ENCODE peak calls at places on chromosome 22, in four cellular contexts. J is A549, B is fibroblast of lung, Z is MM.1S. C is an unnamed sample.

GRCh38 chr22:23067023-23067650 is 3.2 kb upstream of the GNAZ start:
- DNase-seq in J (no peak), B (no peak), Z (no peak), C (no peak)

GRCh38 chr22:19122752-19123492 is 710 bp upstream of the DGCR2 start:
- DNase-seq in J (peak), B (peak), Z (no peak), C (no peak)

GRCh38 chr22:40653361-40653760 is 16.8 kb upstream of the MRTFA start:
- DNase-seq in J (no peak), B (no peak), Z (no peak), C (no peak)

GRCh38 chr22:19799322-19800190 is 39.0 kb downstream of the TBX1 start:
- DNase-seq in J (no peak), B (peak), Z (no peak), C (no peak)

GRCh38 chr22:37657590-37658132 is 862 bp upstream of the PDXP start:
- DNase-seq in J (no peak), B (no peak), Z (no peak), C (no peak)

GRCh38 chr22:33923660-33924246 is 3.5 kb upstream of the LARGE1 start:
- DNase-seq in J (peak), B (peak), Z (peak), C (no peak)

GRCh38 chr22:42385691-42386090 is 46.5 kb downstream of the NFAM1 start:
- DNase-seq in J (no peak), B (no peak), Z (no peak), C (no peak)

GRCh38 chr22:42184852-42185251 is 54.2 kb upstream of the CYP2D6 start:
- DNase-seq in J (no peak), B (no peak), Z (no peak), C (no peak)

GRCh38 chr22:24996420-24996952 is 44.0 kb downstream of the KIAA1671 start:
- DNase-seq in J (peak), B (peak), Z (no peak), C (no peak)

GRCh38 chr22:45210577-45211431 is 29.9 kb downstream of the KIAA0930 start:
- DNase-seq in J (no peak), B (no peak), Z (no peak), C (no peak)

GRCh38 chr22:22816766-22817410 is 70.7 kb upstream of the IGLL5 start:
- DNase-seq in J (no peak), B (no peak), Z (no peak), C (no peak)

GRCh38 chr22:32904044-32904443 is 102.5 kb downstream of the TIMP3 start:
- DNase-seq in J (peak), B (peak), Z (peak), C (no peak)

GRCh38 chr22:20970939-20971657 is 4.0 kb downstream of the AIFM3 start:
- DNase-seq in J (no peak), B (no peak), Z (no peak), C (no peak)

GRCh38 chr22:44479662-44480061 is 18.4 kb downstream of the RTL6 start:
- DNase-seq in J (no peak), B (no peak), Z (no peak), C (no peak)

GRCh38 chr22:44659140-44659539 is 42.9 kb upstream of the PRR5 start:
- DNase-seq in J (no peak), B (no peak), Z (no peak), C (no peak)

GRCh38 chr22:39244073-39244495 is 698 bp downstream of the PDGFB start:
- DNase-seq in J (no peak), B (no peak), Z (peak), C (no peak)

GRCh38 chr22:39242809-39243442 is 1.9 kb downstream of the PDGFB start:
- DNase-seq in J (no peak), B (no peak), Z (peak), C (no peak)

GRCh38 chr22:39242389-39242808 is 2.4 kb downstream of the PDGFB start:
- DNase-seq in J (no peak), B (no peak), Z (peak), C (no peak)

GRCh38 chr22:39244496-39245129 is at the start of gene PDGFB:
- DNase-seq in J (no peak), B (no peak), Z (peak), C (no peak)

GRCh38 chr22:39243443-39244072 is 1.2 kb downstream of the PDGFB start:
- DNase-seq in J (peak), B (no peak), Z (peak), C (no peak)
- H3K4me2 ChIP-seq in J (peak), B (no peak), Z (peak), C (peak)

DNA sequence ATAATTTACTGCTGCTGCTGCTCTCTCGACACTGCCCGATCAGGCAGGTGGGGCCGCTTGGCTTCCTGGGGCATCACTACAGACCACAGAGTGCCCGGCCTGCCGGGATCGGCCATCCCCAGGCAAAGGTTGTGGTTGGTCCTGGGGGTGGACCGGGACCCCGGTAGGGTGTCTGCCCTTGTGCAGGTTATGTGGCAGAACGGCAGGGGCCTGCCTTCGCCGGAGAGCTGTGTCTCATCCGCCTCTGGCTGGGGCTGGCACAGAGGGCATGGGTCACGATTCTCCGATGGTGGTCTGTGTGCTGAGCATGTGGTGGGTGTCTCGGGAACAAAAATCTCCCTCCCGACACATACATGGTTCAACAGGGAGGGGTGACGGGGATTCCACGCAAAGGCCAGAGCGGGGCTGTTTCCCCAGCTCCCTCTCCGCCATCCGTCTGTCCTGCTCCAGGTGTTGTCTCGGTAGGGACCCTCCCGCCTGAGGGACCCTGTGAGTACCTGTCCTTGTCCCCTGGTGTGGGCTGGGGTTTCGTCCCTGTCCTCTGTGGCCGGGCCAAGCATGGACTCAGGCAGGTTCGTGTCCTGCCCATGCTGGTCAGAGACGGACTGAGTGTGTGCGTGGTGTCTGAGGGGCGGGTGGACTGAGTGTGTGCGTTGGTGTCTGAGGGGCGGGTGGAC is 7.8 kb downstream of the GRAMD4 start:
- DNase-seq in J (no peak), B (no peak), Z (no peak), C (no peak)
- H3K4me2 ChIP-seq in J (no peak), B (no peak), Z (no peak), C (no peak)

DNA sequence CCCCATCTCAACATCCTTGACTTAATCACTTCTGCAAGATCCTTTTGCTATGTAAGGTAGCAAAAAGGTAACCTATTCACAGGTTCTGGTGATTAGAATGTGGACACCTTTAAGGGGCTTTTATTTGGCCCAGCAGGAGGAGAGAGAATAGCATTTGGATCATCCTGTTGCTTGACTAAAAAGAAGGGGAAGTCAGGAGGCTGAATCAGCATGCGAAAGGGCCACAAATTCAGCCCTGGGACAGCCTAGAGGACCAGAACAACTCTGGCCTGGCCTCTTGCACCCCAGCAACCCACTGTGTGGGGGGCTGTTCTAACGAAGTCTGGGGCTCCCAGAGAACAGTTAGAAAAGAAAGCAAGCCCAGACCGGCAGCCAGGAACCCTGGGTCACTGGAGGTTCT is 3.2 kb upstream of the HMOX1 start:
- DNase-seq in J (no peak), B (no peak), Z (no peak), C (no peak)
- H3K4me2 ChIP-seq in J (peak), B (no peak), Z (no peak), C (no peak)

GRCh38 chr22:48941903-48942625 is 885.6 kb downstream of the BRD1 start:
- DNase-seq in J (no peak), B (no peak), Z (no peak), C (no peak)

GRCh38 chr22:48940266-48940987 is 887.2 kb downstream of the BRD1 start:
- DNase-seq in J (no peak), B (no peak), Z (no peak), C (no peak)

GRCh38 chr22:48938741-48939140 is 888.9 kb downstream of the BRD1 start:
- DNase-seq in J (no peak), B (no peak), Z (no peak), C (no peak)

GRCh38 chr22:48940988-48941902 is 886.4 kb downstream of the BRD1 start:
- DNase-seq in J (no peak), B (no peak), Z (no peak), C (no peak)

DNA sequence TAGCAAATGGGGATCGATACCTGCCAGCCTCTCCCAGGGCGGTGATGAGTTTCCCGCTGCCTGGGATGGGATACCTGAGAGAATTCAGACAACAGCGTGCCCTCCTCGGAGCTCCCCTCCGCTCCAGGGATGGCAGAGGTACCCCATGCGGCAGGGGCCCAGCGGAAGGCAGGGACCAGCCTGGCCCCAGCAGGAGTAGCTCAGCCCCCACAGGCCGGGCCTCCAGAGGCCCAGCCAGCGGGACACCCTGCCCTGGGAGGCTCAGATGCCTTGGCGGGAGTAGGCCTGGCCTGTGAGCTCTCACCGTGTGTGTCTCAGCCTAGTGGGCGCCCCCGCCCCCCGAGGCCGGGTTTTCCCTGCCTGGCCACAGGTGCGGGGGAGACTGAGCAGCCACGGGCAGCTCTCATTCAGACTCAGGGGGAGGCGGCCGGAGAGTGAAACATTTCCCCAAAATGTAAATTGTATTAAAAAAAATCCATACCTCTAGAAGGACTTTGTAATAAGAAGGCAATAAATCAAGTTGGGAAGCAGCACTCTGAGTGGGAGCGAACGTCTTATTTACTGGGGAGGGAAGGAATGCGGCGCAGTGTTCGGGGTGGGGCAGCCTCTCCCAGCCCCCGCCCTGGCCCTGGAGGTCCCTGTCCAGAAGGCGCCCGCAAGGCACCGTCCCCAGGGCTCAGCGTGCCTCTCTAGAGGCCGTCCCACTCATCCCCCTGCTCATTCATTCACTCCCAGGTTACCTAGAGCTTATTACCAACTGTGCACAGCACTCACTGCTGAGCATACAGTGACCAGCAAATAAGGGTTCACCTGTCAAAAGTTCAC is 888.0 kb downstream of the BRD1 start:
- DNase-seq in J (no peak), B (no peak), Z (no peak), C (no peak)
- H3K4me2 ChIP-seq in J (no peak), B (no peak), Z (no peak), C (no peak)

GRCh38 chr22:30605449-30606110 is 1.4 kb upstream of the TCN2 start:
- DNase-seq in J (peak), B (peak), Z (peak), C (no peak)
- H3K4me2 ChIP-seq in J (peak), B (peak), Z (peak), C (peak)

GRCh38 chr22:27641049-27641790 is 160.3 kb downstream of the MN1 start:
- DNase-seq in J (no peak), B (peak), Z (no peak), C (no peak)

GRCh38 chr22:27636716-27637503 is 164.6 kb downstream of the MN1 start:
- DNase-seq in J (no peak), B (no peak), Z (no peak), C (no peak)

GRCh38 chr22:27637604-27638003 is 164.0 kb downstream of the MN1 start:
- DNase-seq in J (no peak), B (peak), Z (no peak), C (no peak)

GRCh38 chr22:27638329-27639179 is 163.0 kb downstream of the MN1 start:
- DNase-seq in J (no peak), B (no peak), Z (no peak), C (no peak)

GRCh38 chr22:27639180-27640086 is 162.1 kb downstream of the MN1 start:
- DNase-seq in J (no peak), B (no peak), Z (no peak), C (no peak)
- H3K4me2 ChIP-seq in J (no peak), B (no peak), Z (no peak), C (no peak)

C was measured in GM12878.